ENCODE peak calls at places on chromosomes 3 and 15, in five cellular contexts. P is activated B cell treated with CpG ODN at 0.5 μM for 24 hours; N is iris pigment epithelial cell; K is activated CD4-positive, CD25-positive, alpha-beta regulatory T cell treated with anti-CD3 and anti-CD28 coated beads, Interleukin-2, amount 50 U/mL, for 72 hours; U is astrocyte of the spinal cord. M is an unnamed sample.

GRCh38 chr15:79978260-79978659 is 7.3 kb upstream of the BCL2A1 start:
- DNase-seq in P (no peak), N (no peak), K (no peak), U (no peak), M (no peak)

GRCh38 chr15:44728576-44729393 is 7.5 kb upstream of the TRIM69 start:
- DNase-seq in P (peak), N (peak), K (peak), U (peak), M (peak)

GRCh38 chr3:194777729-194778128 is 92.0 kb downstream of the FAM43A start:
- DNase-seq in P (no peak), N (no peak), K (no peak), U (no peak), M (no peak)

GRCh38 chr3:29322586-29322985 is 41.7 kb downstream of the RBMS3 start:
- DNase-seq in P (no peak), N (no peak), K (no peak), U (no peak), M (no peak)

GRCh38 chr3:38579146-38579545 is 70.3 kb downstream of the SCN5A start:
- DNase-seq in P (peak), N (peak), K (no peak), U (peak), M (peak)

GRCh38 chr3:9183811-9184463 is 65.5 kb downstream of the SRGAP3 start:
- DNase-seq in P (no peak), N (no peak), K (no peak), U (no peak), M (no peak)

GRCh38 chr3:58098531-58098930 is 90.3 kb downstream of the FLNB start:
- DNase-seq in P (no peak), N (no peak), K (no peak), U (no peak), M (no peak)

GRCh38 chr3:66468016-66468735 is 32.6 kb downstream of the LRIG1 start:
- DNase-seq in P (no peak), N (peak), K (no peak), U (peak), M (no peak)

GRCh38 chr3:185555101-185555501 is 2.7 kb upstream of the LIPH start:
- DNase-seq in P (no peak), N (peak), K (no peak), U (no peak), M (peak)

GRCh38 chr3:194380300-194380699 is 10.8 kb upstream of the LRRC15 start:
- DNase-seq in P (no peak), N (no peak), K (no peak), U (no peak), M (no peak)

GRCh38 chr3:31100519-31100918 is 206.1 kb upstream of the GADL1 start:
- DNase-seq in P (no peak), N (no peak), K (no peak), U (no peak), M (no peak)

GRCh38 chr3:63857311-63857710 is 6.3 kb downstream of the THOC7 start:
- DNase-seq in P (no peak), N (peak), K (no peak), U (peak), M (no peak)

GRCh38 chr15:73015493-73015892 is 36.8 kb upstream of the NEO1 start:
- DNase-seq in P (no peak), N (no peak), K (no peak), U (no peak), M (no peak)

GRCh38 chr15:96356494-96357455 is 26.3 kb downstream of the NR2F2 start:
- DNase-seq in P (peak), N (peak), K (peak), U (peak), M (peak)

GRCh38 chr3:40864146-40864782 is 335.0 kb upstream of the CTNNB1 start:
- DNase-seq in P (no peak), N (no peak), K (no peak), U (no peak), M (no peak)

GRCh38 chr15:40702077-40702476 is 7.1 kb downstream of the RAD51 start:
- DNase-seq in P (no peak), N (peak), K (no peak), U (peak), M (no peak)

GRCh38 chr3:126419151-126419703 is 24.5 kb downstream of the CFAP100 start:
- DNase-seq in P (no peak), N (no peak), K (no peak), U (no peak), M (no peak)